ENCODE peak calls at places on chromosome 12, in four cellular contexts. F is cardiac muscle cell, N is endodermal cell, H is kidney epithelial cell. C is an unnamed sample. For H3K36me3, the result is how much of the 10 kb centered on the place peaks cover.

GRCh38 chr12:74801625-74802024 is 264.0 kb downstream of the ATXN7L3B start:
- DNase-seq in F (no peak), N (no peak), H (no peak), C (no peak)

GRCh38 chr12:115468087-115468510 is 784.1 kb upstream of the TBX3 start:
- DNase-seq in F (no peak), N (peak), H (no peak), C (no peak)

GRCh38 chr12:1777798-1778197 is 42.6 kb upstream of the LRTM2 start:
- DNase-seq in F (no peak), N (no peak), H (no peak), C (no peak)

GRCh38 chr12:102883204-102883799 is 33.7 kb downstream of the PAH start:
- DNase-seq in F (peak), N (peak), H (no peak), C (peak)

GRCh38 chr12:131536766-131537165 is 174.1 kb upstream of the SFSWAP start:
- DNase-seq in F (no peak), N (no peak), H (no peak), C (no peak)

GRCh38 chr12:109291531-109292341 is 17.3 kb downstream of the FOXN4 start:
- DNase-seq in F (peak), N (peak), H (peak), C (peak)

GRCh38 chr12:70251226-70251625 is 8.0 kb downstream of the CNOT2 start:
- DNase-seq in F (no peak), N (no peak), H (no peak), C (no peak)

GRCh38 chr12:28177862-28178261 is 12.4 kb upstream of the CCDC91 start:
- DNase-seq in F (no peak), N (no peak), H (no peak), C (no peak)

GRCh38 chr12:57698414-57698813 is 4.5 kb downstream of the OS9 start:
- DNase-seq in F (no peak), N (no peak), H (no peak), C (no peak)

GRCh38 chr12:100566887-100567637 is 6.4 kb upstream of the GAS2L3 start:
- DNase-seq in F (no peak), N (no peak), H (no peak), C (peak)

GRCh38 chr12:1668833-1669543 is 21.9 kb upstream of the ADIPOR2 start:
- DNase-seq in F (no peak), N (peak), H (no peak), C (no peak)

GRCh38 chr12:100382327-100382726 is 25.5 kb downstream of the SLC17A8 start:
- DNase-seq in F (no peak), N (no peak), H (no peak), C (no peak)

GRCh38 chr12:55631056-55631455 is 5.6 kb upstream of the OR10P1 start:
- DNase-seq in F (no peak), N (no peak), H (no peak), C (no peak)

GRCh38 chr12:75177997-75178396 is 31.6 kb downstream of the KCNC2 start:
- DNase-seq in F (no peak), N (no peak), H (peak), C (no peak)

GRCh38 chr12:4290011-4290790 is 16.6 kb downstream of the CCND2 start:
- DNase-seq in F (no peak), N (peak), H (no peak), C (no peak)
- H3K36me3 ChIP-seq in F (under half), N (half or more), H (under half), C (under half)

GRCh38 chr12:40971911-40972310 is 216.2 kb upstream of the PDZRN4 start:
- DNase-seq in F (no peak), N (no peak), H (no peak), C (no peak)

GRCh38 chr12:40970320-40970907 is 217.7 kb upstream of the PDZRN4 start:
- DNase-seq in F (no peak), N (no peak), H (no peak), C (no peak)

DNA sequence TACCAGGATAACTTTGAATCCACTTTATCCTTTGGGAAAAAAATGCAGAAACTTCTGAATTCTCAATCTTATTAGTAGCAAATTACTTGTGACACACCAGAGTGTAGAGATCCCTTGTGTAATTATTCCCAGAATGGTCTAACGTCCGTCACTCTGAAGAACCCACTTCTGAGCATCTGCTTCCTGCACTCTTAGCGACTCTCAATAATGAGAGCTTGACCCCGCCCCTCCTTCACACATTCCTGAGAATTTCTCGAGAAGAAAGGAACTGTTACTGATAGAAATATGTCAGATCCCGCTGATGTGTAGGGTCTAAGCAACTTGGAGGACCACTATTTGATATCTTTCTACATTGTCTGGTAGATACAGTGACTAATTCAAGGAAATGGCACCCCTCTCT is 218.3 kb upstream of the PDZRN4 start:
- DNase-seq in F (no peak), N (peak), H (no peak), C (peak)
- H3K36me3 ChIP-seq in F (under half), N (under half), H (under half), C (under half)

GRCh38 chr12:123723765-123724164 is 11.6 kb downstream of the ATP6V0A2 start:
- DNase-seq in F (no peak), N (no peak), H (no peak), C (no peak)

GRCh38 chr12:123723011-123723410 is 10.9 kb downstream of the ATP6V0A2 start:
- DNase-seq in F (no peak), N (no peak), H (no peak), C (no peak)

GRCh38 chr12:123721245-123721644 is 9.1 kb downstream of the ATP6V0A2 start:
- DNase-seq in F (no peak), N (no peak), H (no peak), C (no peak)

GRCh38 chr12:123726962-123727361 is 14.8 kb downstream of the ATP6V0A2 start:
- DNase-seq in F (no peak), N (no peak), H (no peak), C (no peak)

GRCh38 chr12:123726244-123726643 is 14.1 kb downstream of the ATP6V0A2 start:
- DNase-seq in F (no peak), N (no peak), H (no peak), C (no peak)
- H3K36me3 ChIP-seq in F (under half), N (half or more), H (under half), C (under half)

GRCh38 chr12:111482464-111482863 is 76.7 kb downstream of the SH2B3 start:
- DNase-seq in F (no peak), N (no peak), H (no peak), C (no peak)

GRCh38 chr12:111488798-111489197 is 83.1 kb downstream of the SH2B3 start:
- DNase-seq in F (no peak), N (no peak), H (no peak), C (no peak)

DNA sequence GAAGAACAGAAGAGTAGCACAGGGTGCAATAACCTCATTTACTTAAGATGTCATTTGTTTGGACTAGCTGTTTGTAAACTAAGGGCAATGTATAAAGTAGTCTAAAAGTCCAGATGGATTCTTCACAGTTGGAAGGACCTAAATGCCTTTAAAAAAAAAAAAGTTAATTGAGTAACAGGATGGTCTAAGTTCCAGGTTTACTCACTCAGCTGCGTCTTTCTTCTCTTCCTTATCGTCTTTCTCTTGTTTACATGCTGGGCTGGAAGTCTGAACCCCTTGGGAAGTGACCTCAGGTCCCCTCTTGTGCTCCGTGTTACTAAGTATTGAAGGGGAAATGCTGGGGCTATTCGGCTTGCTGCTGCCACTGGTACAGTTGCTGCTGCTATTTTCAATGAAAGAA is 82.5 kb downstream of the SH2B3 start:
- DNase-seq in F (no peak), N (no peak), H (no peak), C (no peak)
- H3K36me3 ChIP-seq in F (half or more), N (half or more), H (under half), C (under half)

DNA sequence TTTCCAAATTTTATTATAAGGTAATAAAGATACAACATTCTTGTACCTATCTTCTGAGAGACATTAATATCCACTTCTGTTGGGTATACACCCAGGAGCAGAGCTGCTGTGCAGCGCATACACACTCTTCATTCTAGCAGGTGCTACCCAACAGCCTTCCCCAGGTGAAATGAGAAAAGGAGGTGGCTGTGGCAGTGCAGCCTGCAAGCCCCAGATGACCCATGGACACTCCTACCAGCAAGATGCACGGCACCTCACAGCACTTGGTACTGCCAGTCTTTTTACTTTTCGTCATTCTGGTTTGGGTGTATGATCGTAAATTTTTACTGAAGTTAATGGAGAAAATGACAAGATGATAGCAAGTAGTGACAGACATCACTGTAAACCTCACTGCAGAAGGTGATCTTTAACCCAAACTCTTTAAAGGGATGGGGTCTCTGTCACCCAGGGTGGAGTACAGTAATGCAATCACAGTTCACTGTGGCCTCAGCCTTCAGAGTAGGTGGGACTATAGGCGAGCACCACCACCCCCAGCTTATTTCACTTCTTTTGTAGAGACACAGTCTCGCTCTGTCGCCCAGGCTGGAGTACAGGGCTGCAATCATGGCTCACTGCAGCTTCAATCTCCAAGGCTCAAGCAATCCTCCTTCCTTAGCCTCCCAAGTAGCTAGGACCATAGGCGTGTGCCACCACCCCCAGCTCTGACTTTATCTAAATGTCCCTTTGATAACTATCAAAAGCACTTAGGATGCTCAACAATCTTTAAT is 26.5 kb downstream of the VPS37B start:
- DNase-seq in F (no peak), N (no peak), H (no peak), C (no peak)
- H3K36me3 ChIP-seq in F (under half), N (half or more), H (under half), C (under half)

GRCh38 chr12:132813443-132813842 is 15.2 kb downstream of the GOLGA3 start:
- DNase-seq in F (no peak), N (no peak), H (no peak), C (no peak)

GRCh38 chr12:132818562-132818961 is 10.1 kb downstream of the GOLGA3 start:
- DNase-seq in F (no peak), N (no peak), H (no peak), C (no peak)

GRCh38 chr12:132812631-132813305 is 15.9 kb downstream of the GOLGA3 start:
- DNase-seq in F (no peak), N (no peak), H (no peak), C (no peak)

GRCh38 chr12:132814232-132814631 is 14.4 kb downstream of the GOLGA3 start:
- DNase-seq in F (no peak), N (no peak), H (no peak), C (no peak)
- H3K36me3 ChIP-seq in F (half or more), N (half or more), H (under half), C (under half)

GRCh38 chr12:121250359-121250758 is 40.4 kb downstream of the P2RX4 start:
- DNase-seq in F (no peak), N (no peak), H (no peak), C (no peak)
- H3K36me3 ChIP-seq in F (under half), N (half or more), H (under half), C (half or more)

GRCh38 chr12:53196486-53196885 is 10.6 kb downstream of the ITGB7 start:
- DNase-seq in F (no peak), N (peak), H (no peak), C (no peak)
- H3K36me3 ChIP-seq in F (under half), N (under half), H (under half), C (under half)

DNA sequence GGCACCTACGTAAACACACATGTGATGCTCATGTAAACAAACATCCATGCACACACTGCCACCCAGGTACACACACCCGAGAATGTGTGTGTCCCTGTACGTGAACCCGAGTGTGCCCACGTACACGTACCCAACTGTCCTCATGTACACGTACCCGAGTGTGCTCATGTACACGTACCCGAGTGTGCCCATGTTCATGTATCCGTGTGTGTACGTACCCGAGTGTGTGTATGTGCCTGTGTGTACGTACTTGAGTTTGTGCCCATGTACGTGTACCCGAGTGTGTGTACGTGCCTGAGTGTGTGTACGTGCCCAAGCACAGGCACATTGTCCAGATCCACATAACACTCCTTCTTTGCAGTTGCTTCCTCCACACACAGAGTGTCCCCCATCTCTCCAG is 45.0 kb downstream of the LRCOL1 start:
- DNase-seq in F (no peak), N (no peak), H (no peak), C (no peak)
- H3K36me3 ChIP-seq in F (under half), N (under half), H (under half), C (under half)